ENCODE peak calls at places on chromosome 3, in four cellular contexts. F is GM10248, P is MCF 10A, T is fibroblast of lung. V is an unnamed sample.

GRCh38 chr3:125292015-125292414 is 79.5 kb upstream of the SLC12A8 start:
- DNase-seq in F (no peak), P (no peak), T (peak), V (no peak)

GRCh38 chr3:178385280-178385952 is 150.8 kb upstream of the KCNMB2 start:
- DNase-seq in F (peak), T (peak), P (peak), V (peak)

GRCh38 chr3:152870027-152870426 is 35.1 kb downstream of the P2RY1 start:
- DNase-seq in P (peak), T (no peak), F (no peak), V (no peak)

GRCh38 chr3:38583688-38584087 is 65.8 kb downstream of the SCN5A start:
- DNase-seq in F (no peak), T (no peak), P (no peak), V (no peak)

GRCh38 chr3:179973931-179974361 is 62.8 kb downstream of the PEX5L start:
- DNase-seq in T (no peak), F (no peak), P (peak), V (no peak)

GRCh38 chr3:193905993-193906396 is 230.0 kb upstream of the HES1 start:
- DNase-seq in P (no peak), T (no peak), F (no peak), V (no peak)

GRCh38 chr3:59411176-59411575 is 361.4 kb upstream of the CFAP20DC start:
- DNase-seq in F (no peak), P (no peak), T (no peak), V (no peak)

GRCh38 chr3:126005951-126006350 is 37.0 kb downstream of the ROPN1B start:
- DNase-seq in F (no peak), P (peak), T (peak), V (no peak)

GRCh38 chr3:48409291-48410201 is 20.3 kb downstream of the PLXNB1 start:
- DNase-seq in T (no peak), P (no peak), F (no peak), V (peak)

GRCh38 chr3:49625971-49626640 is 48.0 kb upstream of the APEH start:
- DNase-seq in T (peak), P (no peak), F (no peak), V (no peak)

GRCh38 chr3:128794788-128795649 is 69.0 kb downstream of the RAB7A start:
- DNase-seq in F (peak), P (peak), T (peak), V (peak)

GRCh38 chr3:126474498-126475410 is 937 bp downstream of the ZXDC start:
- DNase-seq in T (peak), P (peak), F (peak), V (peak)

GRCh38 chr3:192130534-192131132 is 596.7 kb downstream of the FGF12 start:
- DNase-seq in P (peak), T (peak), F (peak), V (peak)

GRCh38 chr3:127458698-127459097 is 131.8 kb downstream of the TPRA1 start:
- DNase-seq in F (peak), P (no peak), T (peak), V (peak)

GRCh38 chr3:197367081-197367780 is 68.8 kb upstream of the DLG1 start:
- DNase-seq in P (peak), F (no peak), T (peak), V (no peak)

GRCh38 chr3:125123906-125124305 is 68.1 kb upstream of the HEG1 start:
- DNase-seq in T (peak), F (no peak), P (no peak), V (no peak)

GRCh38 chr3:59265566-59265965 is 215.7 kb upstream of the CFAP20DC start:
- DNase-seq in F (no peak), P (no peak), T (no peak), V (no peak)

GRCh38 chr3:32238027-32238815 is at the start of gene CMTM8:
- DNase-seq in F (peak), T (peak), P (peak), V (peak)

GRCh38 chr3:191959876-191960418 is 499.0 kb downstream of the PYDC2 start:
- DNase-seq in T (peak), F (no peak), P (peak), V (no peak)

GRCh38 chr3:136247436-136247835 is 2.7 kb upstream of the PCCB start:
- DNase-seq in T (no peak), P (no peak), F (no peak), V (no peak)

GRCh38 chr3:50637012-50637411 is 20.1 kb downstream of the MAPKAPK3 start:
- DNase-seq in F (no peak), T (no peak), P (no peak), V (no peak)

GRCh38 chr3:42502429-42503250 is at the start of gene VIPR1:
- DNase-seq in T (peak), P (peak), F (peak), V (peak)

GRCh38 chr3:187773233-187773962 is 28.1 kb upstream of the BCL6 start:
- DNase-seq in F (peak), P (no peak), T (no peak), V (peak)

GRCh38 chr3:128083980-128084674 is 31.9 kb downstream of the SEC61A1 start:
- DNase-seq in P (no peak), F (no peak), T (no peak), V (no peak)

GRCh38 chr3:113536627-113537101 is 4.3 kb downstream of the SIDT1 start:
- DNase-seq in T (no peak), F (no peak), P (peak), V (no peak)

GRCh38 chr3:157819415-157819814 is 286.8 kb downstream of the SHOX2 start:
- DNase-seq in T (no peak), F (no peak), P (no peak), V (no peak)

GRCh38 chr3:130900959-130901358 is 7.1 kb downstream of the ATP2C1 start:
- DNase-seq in P (no peak), T (peak), F (no peak), V (no peak)

GRCh38 chr3:15454965-15455364 is 27.6 kb downstream of the EAF1 start:
- DNase-seq in P (no peak), F (no peak), T (no peak), V (no peak)

GRCh38 chr3:30475038-30475808 is 131.2 kb upstream of the TGFBR2 start:
- DNase-seq in F (peak), P (no peak), T (peak), V (peak)

GRCh38 chr3:151087648-151088047 is 2.2 kb downstream of the MED12L start:
- DNase-seq in P (no peak), T (no peak), F (no peak), V (no peak)

GRCh38 chr3:165195628-165196576 is at the start of gene SLITRK3:
- DNase-seq in F (peak), T (no peak), P (no peak), V (peak)

GRCh38 chr3:64505419-64505818 is 182.4 kb downstream of the ADAMTS9 start:
- DNase-seq in P (no peak), T (no peak), F (no peak), V (no peak)

GRCh38 chr3:12577379-12577778 is 20.5 kb downstream of the MKRN2 start:
- DNase-seq in F (no peak), T (no peak), P (no peak), V (no peak)

GRCh38 chr3:150830094-150830681 is 67.2 kb upstream of the SIAH2 start:
- DNase-seq in P (peak), F (peak), T (no peak), V (no peak)

GRCh38 chr3:24837601-24838000 is 343.0 kb upstream of the THRB start:
- DNase-seq in F (no peak), P (no peak), T (no peak), V (no peak)

GRCh38 chr3:120908030-120908802 is at the start of gene STXBP5L:
- DNase-seq in P (no peak), F (peak), T (peak), V (peak)

GRCh38 chr3:74642876-74643275 is 28.4 kb upstream of the CNTN3 start:
- DNase-seq in T (peak), F (no peak), P (no peak), V (no peak)

GRCh38 chr3:74643636-74644035 is 29.2 kb upstream of the CNTN3 start:
- DNase-seq in P (peak), T (no peak), F (no peak), V (no peak)

GRCh38 chr3:74636981-74637380 is 22.5 kb upstream of the CNTN3 start:
- DNase-seq in F (no peak), T (peak), P (no peak), V (no peak)

GRCh38 chr3:74639681-74640080 is 25.2 kb upstream of the CNTN3 start:
- DNase-seq in P (no peak), T (peak), F (no peak), V (no peak)
- TF ChIP-seq CTCF in P (no peak), T (no peak), F (no peak), V (no peak)

GRCh38 chr3:43503067-43503728 is 118.6 kb downstream of the ANO10 start:
- DNase-seq in F (no peak), P (peak), T (peak), V (peak)
- TF ChIP-seq CTCF in F (peak), P (peak), T (peak), V (no peak)

DNA sequence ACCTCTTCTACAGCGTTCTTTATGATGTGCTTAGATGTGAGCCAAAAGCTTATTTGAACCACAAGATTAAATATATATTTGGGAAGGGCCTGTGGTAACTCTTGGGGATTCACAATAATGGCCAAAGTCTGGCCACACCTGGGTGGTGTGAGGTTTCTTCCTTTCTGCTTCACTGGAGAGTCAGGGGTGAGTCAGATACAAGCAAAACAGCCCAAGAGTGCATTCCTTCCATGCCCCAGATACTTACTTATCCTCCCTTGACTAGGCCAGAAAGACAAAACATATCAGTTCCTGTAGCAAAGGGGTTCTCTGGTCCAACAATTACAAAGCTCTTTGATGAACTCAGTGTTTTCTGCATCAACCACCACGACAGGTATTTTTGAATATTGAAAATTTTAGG is 941 bp downstream of the ZBED2 start:
- DNase-seq in F (peak), T (peak), P (peak), V (peak)
- TF ChIP-seq CTCF in F (no peak), T (no peak), P (no peak), V (no peak)

DNA sequence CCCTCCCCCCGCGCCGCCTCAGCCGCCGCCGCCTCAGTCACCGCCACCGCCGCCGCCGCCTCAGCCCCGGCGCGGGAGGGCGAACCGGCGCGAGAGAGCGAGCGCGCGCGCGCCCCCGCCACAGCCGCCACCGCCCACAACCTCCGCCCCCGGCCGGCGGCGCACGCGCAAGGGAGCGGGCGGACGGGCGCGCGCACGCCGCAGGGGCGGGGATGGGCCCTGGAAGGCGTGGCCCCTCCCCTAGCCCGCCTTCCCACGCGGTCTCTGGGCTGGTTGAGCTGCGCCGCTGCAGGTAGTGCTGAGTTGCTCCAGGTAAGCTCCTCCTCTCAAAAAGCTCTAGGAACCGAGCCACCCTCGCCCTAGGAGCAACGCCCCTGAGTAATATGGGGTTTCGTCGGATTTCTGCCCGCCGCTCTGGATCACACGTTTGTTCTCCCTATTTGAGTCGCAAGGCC is at the start of gene TMCC1:
- DNase-seq in T (peak), F (peak), P (peak), V (peak)
- TF ChIP-seq CTCF in T (no peak), F (no peak), P (no peak), V (no peak)

V was measured in GM13976.